ENCODE peak calls at places on chromosomes 2 and 18, in nine cellular contexts. G, D, I, S, N, Z, Q, Y and R are unnamed samples.

GRCh38 chr2:136031716-136032115 is 46.3 kb upstream of the DARS1 start:
- DNase-seq in G (no peak), D (no peak), I (no peak), S (no peak), N (no peak), Z (no peak), Q (no peak), Y (no peak), R (no peak)

GRCh38 chr18:3037423-3037915 is 24.5 kb upstream of the LPIN2 start:
- DNase-seq in G (no peak), D (peak; percentile 59), I (peak; percentile 67), S (peak; percentile 43), N (no peak), Z (no peak), Q (no peak), Y (no peak), R (peak; percentile 24)

GRCh38 chr2:98709530-98709929 is 21.4 kb downstream of the MGAT4A start:
- DNase-seq in G (no peak), D (no peak), I (no peak), S (no peak), N (no peak), Z (no peak), Q (no peak), Y (no peak), R (no peak)

GRCh38 chr2:236964291-236964690 is 121.4 kb upstream of the COPS8 start:
- DNase-seq in G (no peak), D (no peak), I (no peak), S (no peak), N (no peak), Z (no peak), Q (no peak), Y (no peak), R (no peak)

GRCh38 chr18:62602706-62603105 is 79.9 kb downstream of the ZCCHC2 start:
- DNase-seq in G (no peak), D (no peak), I (no peak), S (no peak), N (no peak), Z (no peak), Q (no peak), Y (no peak), R (no peak)

GRCh38 chr18:78295271-78295670 is 684.3 kb upstream of the SALL3 start:
- DNase-seq in G (no peak), D (no peak), I (no peak), S (no peak), N (no peak), Z (no peak), Q (no peak), Y (no peak), R (no peak)

GRCh38 chr2:3633982-3634630 is 23.9 kb upstream of the ALLC start:
- DNase-seq in G (no peak), D (no peak), I (peak; percentile 38), S (no peak), N (no peak), Z (peak; percentile 48), Q (no peak), Y (no peak), R (no peak)

GRCh38 chr2:45040786-45041185 is 31.5 kb upstream of the SIX2 start:
- DNase-seq in G (no peak), D (no peak), I (no peak), S (no peak), N (no peak), Z (no peak), Q (no peak), Y (no peak), R (no peak)

GRCh38 chr18:44537521-44537920 is 143.2 kb upstream of the SETBP1 start:
- DNase-seq in G (no peak), D (no peak), I (no peak), S (no peak), N (peak; percentile 88), Z (no peak), Q (no peak), Y (no peak), R (no peak)

GRCh38 chr2:181306785-181307184 is 150.4 kb upstream of the ITGA4 start:
- DNase-seq in G (no peak), D (no peak), I (no peak), S (no peak), N (no peak), Z (no peak), Q (no peak), Y (no peak), R (no peak)

GRCh38 chr2:179954026-179954425 is 53.1 kb downstream of the CWC22 start:
- DNase-seq in G (no peak), D (no peak), I (no peak), S (no peak), N (no peak), Z (no peak), Q (no peak), Y (peak; percentile 5), R (no peak)

GRCh38 chr2:46850742-46851141 is 64.9 kb downstream of the MCFD2 start:
- DNase-seq in G (no peak), D (peak; percentile 80), I (no peak), S (peak; percentile 45), N (peak; percentile 37), Z (no peak), Q (no peak), Y (no peak), R (no peak)

GRCh38 chr2:121388371-121388770 is 103.4 kb upstream of the TFCP2L1 start:
- DNase-seq in G (no peak), D (no peak), I (no peak), S (no peak), N (no peak), Z (no peak), Q (no peak), Y (no peak), R (no peak)

GRCh38 chr2:237904806-237905599 is 45.6 kb downstream of the RAMP1 start:
- DNase-seq in G (no peak), D (no peak), I (no peak), S (no peak), N (peak; percentile 65), Z (no peak), Q (no peak), Y (no peak), R (no peak)

GRCh38 chr2:241770185-241770935 is 6.3 kb upstream of the GAL3ST2 start:
- DNase-seq in G (no peak), D (no peak), I (peak; percentile 34), S (no peak), N (no peak), Z (peak; percentile 88), Q (peak; percentile 64), Y (no peak), R (no peak)

GRCh38 chr2:111167238-111168162 is 46.8 kb downstream of the BCL2L11 start:
- DNase-seq in G (no peak), D (no peak), I (no peak), S (no peak), N (no peak), Z (no peak), Q (no peak), Y (no peak), R (no peak)

GRCh38 chr2:2830576-2830975 is 499.5 kb upstream of the MYT1L start:
- DNase-seq in G (no peak), D (no peak), I (peak; percentile 5), S (peak; percentile 12), N (no peak), Z (no peak), Q (no peak), Y (no peak), R (no peak)

GRCh38 chr18:44715245-44715644 is 34.6 kb downstream of the SETBP1 start:
- DNase-seq in G (no peak), D (no peak), I (no peak), S (no peak), N (peak; percentile 24), Z (no peak), Q (peak; percentile 61), Y (no peak), R (no peak)

GRCh38 chr18:79403723-79404566 is 8.2 kb downstream of the NFATC1 start:
- DNase-seq in G (no peak), D (no peak), I (no peak), S (no peak), N (no peak), Z (peak; percentile 89), Q (no peak), Y (no peak), R (no peak)

GRCh38 chr18:62360806-62361205 is 35.7 kb downstream of the TNFRSF11A start:
- DNase-seq in G (no peak), D (no peak), I (no peak), S (no peak), N (no peak), Z (no peak), Q (no peak), Y (no peak), R (no peak)

GRCh38 chr2:165847001-165847400 is 53.0 kb upstream of the GALNT3 start:
- DNase-seq in G (no peak), D (no peak), I (no peak), S (no peak), N (no peak), Z (no peak), Q (no peak), Y (no peak), R (no peak)

GRCh38 chr2:17326717-17327116 is 191.5 kb downstream of the RAD51AP2 start:
- DNase-seq in G (no peak), D (no peak), I (no peak), S (no peak), N (no peak), Z (no peak), Q (no peak), Y (no peak), R (no peak)

GRCh38 chr2:173943139-173943538 is 22.0 kb downstream of the SP3 start:
- DNase-seq in G (no peak), D (no peak), I (no peak), S (no peak), N (no peak), Z (no peak), Q (no peak), Y (no peak), R (no peak)

GRCh38 chr2:149019768-149020167 is 18.7 kb upstream of the LYPD6B start:
- DNase-seq in G (no peak), D (no peak), I (no peak), S (peak; percentile 62), N (no peak), Z (no peak), Q (no peak), Y (no peak), R (no peak)

GRCh38 chr2:181396575-181397062 is 60.6 kb upstream of the ITGA4 start:
- DNase-seq in G (no peak), D (no peak), I (no peak), S (no peak), N (no peak), Z (no peak), Q (no peak), Y (no peak), R (no peak)

GRCh38 chr2:19799881-19800780 is 101.7 kb downstream of the TTC32 start:
- DNase-seq in G (no peak), D (no peak), I (no peak), S (no peak), N (no peak), Z (no peak), Q (no peak), Y (no peak), R (no peak)

GRCh38 chr2:216774620-216775019 is 79.3 kb upstream of the IGFBP5 start:
- DNase-seq in G (no peak), D (peak; percentile 82), I (no peak), S (no peak), N (no peak), Z (no peak), Q (no peak), Y (no peak), R (no peak)

GRCh38 chr18:51339866-51340265 is 142.4 kb upstream of the MEX3C start:
- DNase-seq in G (no peak), D (no peak), I (no peak), S (no peak), N (no peak), Z (no peak), Q (no peak), Y (no peak), R (no peak)

GRCh38 chr2:197613509-197613987 is 61.8 kb downstream of the RFTN2 start:
- DNase-seq in G (no peak), D (no peak), I (no peak), S (no peak), N (no peak), Z (no peak), Q (no peak), Y (peak; percentile 54), R (no peak)